ENCODE peak calls at places on chromosomes 3 and 15, in nine cellular contexts. I, P, O, S, J, U, Y, X and H are unnamed samples.

GRCh38 chr3:78717042-78717441 is 1050.8 kb downstream of the ROBO1 start:
- DNase-seq in U (no peak), I (no peak), J (no peak), O (no peak), X (no peak), Y (no peak), P (no peak), S (no peak), H (no peak)

GRCh38 chr3:167453815-167454214 is 20.0 kb downstream of the SERPINI2 start:
- DNase-seq in Y (no peak), J (no peak), X (no peak), P (no peak), I (no peak), O (no peak), S (no peak), U (no peak), H (no peak)

GRCh38 chr15:39602143-39602542 is 21.3 kb downstream of the THBS1 start:
- DNase-seq in Y (no peak), I (no peak), P (no peak), X (no peak), U (no peak), O (no peak), J (no peak), S (no peak), H (no peak)

GRCh38 chr3:4856986-4857385 is 122.3 kb upstream of the BHLHE40 start:
- DNase-seq in X (no peak), U (no peak), I (no peak), J (no peak), Y (no peak), S (no peak), O (no peak), P (no peak), H (no peak)

GRCh38 chr3:131142580-131142979 is 115.9 kb downstream of the NEK11 start:
- DNase-seq in Y (no peak), O (no peak), U (no peak), J (no peak), P (no peak), I (no peak), X (no peak), S (no peak), H (no peak)

GRCh38 chr15:48336940-48337339 is 5.7 kb downstream of the DUT start:
- DNase-seq in I (no peak), J (no peak), P (no peak), S (no peak), U (no peak), O (no peak), Y (no peak), X (no peak), H (no peak)

GRCh38 chr3:132218817-132219390 is 98.3 kb upstream of the ACP3 start:
- DNase-seq in I (no peak), X (no peak), U (no peak), P (no peak), Y (no peak), O (no peak), J (no peak), S (no peak), H (no peak)

GRCh38 chr15:68930268-68931022 is at the start of gene SPESP1:
- DNase-seq in P (peak), S (no peak), J (peak), I (peak), O (no peak), Y (peak), X (peak), U (peak), H (no peak)

GRCh38 chr3:127662051-127662469 is 10.7 kb upstream of the ABTB1 start:
- DNase-seq in X (no peak), Y (no peak), U (no peak), J (no peak), I (no peak), S (no peak), P (no peak), O (no peak), H (no peak)

GRCh38 chr15:66748320-66748779 is 46.3 kb downstream of the SMAD6 start:
- DNase-seq in I (no peak), O (no peak), Y (no peak), J (no peak), U (no peak), S (peak), X (no peak), P (no peak), H (peak)

GRCh38 chr15:84725001-84725491 is 9.1 kb upstream of the SEC11A start:
- DNase-seq in U (no peak), X (no peak), J (no peak), S (no peak), P (no peak), I (no peak), O (no peak), Y (no peak), H (no peak)

GRCh38 chr3:128247841-128248240 is 94.6 kb downstream of the EEFSEC start:
- DNase-seq in X (no peak), O (no peak), Y (no peak), I (no peak), S (no peak), J (peak), U (no peak), P (no peak), H (no peak)

GRCh38 chr3:58237940-58238681 is 519 bp downstream of the ABHD6 start:
- DNase-seq in P (peak), Y (peak), I (no peak), X (no peak), U (peak), O (peak), S (no peak), J (peak), H (no peak)

GRCh38 chr3:109910772-109911171 is 573.4 kb upstream of the DPPA4 start:
- DNase-seq in P (no peak), S (no peak), I (no peak), O (no peak), Y (no peak), X (no peak), U (no peak), J (no peak), H (no peak)

GRCh38 chr3:179348325-179349013 is 960 bp downstream of the MFN1 start:
- DNase-seq in Y (no peak), S (no peak), O (no peak), P (no peak), I (no peak), X (no peak), U (no peak), J (no peak), H (no peak)

GRCh38 chr3:158430968-158431367 is 140.0 kb upstream of the MLF1 start:
- DNase-seq in O (no peak), I (no peak), S (no peak), X (no peak), P (no peak), U (no peak), J (no peak), Y (no peak), H (no peak)

GRCh38 chr15:51736646-51737537 is 563 bp downstream of the LYSMD2 start:
- DNase-seq in J (peak), X (peak), Y (no peak), S (no peak), P (peak), O (peak), U (peak), I (peak), H (peak)

GRCh38 chr15:48447058-48447457 is 115.8 kb downstream of the DUT start:
- DNase-seq in I (no peak), P (no peak), X (no peak), U (no peak), O (no peak), S (no peak), J (no peak), Y (no peak), H (no peak)